ENCODE peak calls at places on chromosome 21, in five cellular contexts. J is IMR-90, B is fibroblast of mammary gland, Y is ovary, T is mucosa of gallbladder. S is an unnamed sample.

GRCh38 chr21:41777934-41778815 is 11.3 kb upstream of the RIPK4 start:
- DNase-seq in B (peak; percentile 21), J (peak; percentile 69), Y (peak; percentile 88), T (peak; percentile 91), S (peak; percentile 55)

GRCh38 chr21:32426592-32427051 is 14.1 kb downstream of the EVA1C start:
- DNase-seq in T (no peak), B (no peak), Y (no peak), J (peak; percentile 43), S (peak; percentile 42)

GRCh38 chr21:16588433-16588860 is 858.7 kb downstream of the USP25 start:
- DNase-seq in Y (peak; percentile 74), T (peak; percentile 64), J (peak; percentile 84), B (peak; percentile 90), S (peak; percentile 45)

GRCh38 chr21:38289697-38290096 is 32.9 kb downstream of the KCNJ15 start:
- DNase-seq in B (peak; percentile 100), J (peak; percentile 98), T (no peak), Y (no peak), S (peak; percentile 99)

GRCh38 chr21:32732544-32732943 is 4.7 kb upstream of the SYNJ1 start:
- DNase-seq in T (no peak), J (no peak), Y (no peak), B (no peak), S (no peak)

GRCh38 chr21:18204931-18205330 is 39.7 kb upstream of the CHODL start:
- DNase-seq in B (no peak), Y (no peak), T (no peak), J (no peak), S (no peak)

GRCh38 chr21:42736646-42737350 is 83.4 kb downstream of the PDE9A start:
- DNase-seq in B (no peak), T (no peak), J (no peak), Y (no peak), S (no peak)

GRCh38 chr21:41926068-41926806 is 27.6 kb downstream of the C2CD2 start:
- DNase-seq in Y (no peak), J (peak; percentile 66), T (peak; percentile 32), B (peak; percentile 55), S (no peak)

GRCh38 chr21:17388226-17388625 is 124.6 kb upstream of the CXADR start:
- DNase-seq in T (no peak), Y (no peak), J (no peak), B (no peak), S (no peak)

GRCh38 chr21:29342394-29342957 is 43.8 kb downstream of the BACH1 start:
- DNase-seq in T (peak; percentile 16), J (peak; percentile 99), Y (no peak), B (peak; percentile 100), S (peak; percentile 88)

GRCh38 chr21:14376854-14377253 is 6.1 kb downstream of the HSPA13 start:
- DNase-seq in B (no peak), Y (no peak), J (no peak), T (no peak), S (no peak)

GRCh38 chr21:36501589-36501892 is 21.6 kb upstream of the CLDN14 start:
- DNase-seq in Y (no peak), J (no peak), T (no peak), B (no peak), S (no peak)

GRCh38 chr21:29656504-29657227 is 283.1 kb downstream of the GRIK1 start:
- DNase-seq in J (peak; percentile 85), T (no peak), Y (no peak), B (peak; percentile 85), S (peak; percentile 8)

GRCh38 chr21:38170283-38170682 is 86.5 kb upstream of the KCNJ15 start:
- DNase-seq in J (peak; percentile 12), B (peak; percentile 73), Y (no peak), T (peak; percentile 27), S (no peak)

GRCh38 chr21:42199488-42200463 is 19.2 kb upstream of the ABCG1 start:
- DNase-seq in Y (no peak), B (peak; percentile 78), T (no peak), J (peak; percentile 77), S (peak; percentile 39)

GRCh38 chr21:45869121-45870007 is 112.2 kb upstream of the COL6A1 start:
- DNase-seq in T (no peak), J (peak; percentile 79), B (peak; percentile 72), Y (no peak), S (peak; percentile 46)

GRCh38 chr21:29002442-29003144 is 9.9 kb upstream of the LTN1 start:
- DNase-seq in J (peak; percentile 97), T (peak; percentile 95), B (peak; percentile 97), Y (peak; percentile 95), S (peak; percentile 89)

GRCh38 chr21:26849428-26850115 is 4.4 kb upstream of the ADAMTS1 start:
- DNase-seq in Y (no peak), J (peak; percentile 80), T (no peak), B (peak; percentile 80), S (no peak)

GRCh38 chr21:44547656-44548331 is 3.5 kb downstream of the KRTAP10-2 start:
- DNase-seq in B (no peak), Y (no peak), J (no peak), T (no peak), S (no peak)

GRCh38 chr21:42724226-42724920 is 71.0 kb downstream of the PDE9A start:
- DNase-seq in B (peak; percentile 93), J (peak; percentile 92), T (peak; percentile 44), Y (no peak), S (peak; percentile 73)

GRCh38 chr21:46080171-46081021 is 17.5 kb upstream of the COL6A2 start:
- DNase-seq in T (peak; percentile 25), J (no peak), B (no peak), Y (peak; percentile 38), S (no peak)

GRCh38 chr21:15638856-15639549 is 90.8 kb upstream of the USP25 start:
- DNase-seq in T (no peak), J (no peak), B (no peak), Y (no peak), S (no peak)

GRCh38 chr21:40575983-40576382 is 271.0 kb downstream of the DSCAM start:
- DNase-seq in B (no peak), Y (no peak), T (no peak), J (no peak), S (no peak)

GRCh38 chr21:45511007-45511406 is 31.2 kb downstream of the SLC19A1 start:
- DNase-seq in T (no peak), B (no peak), J (no peak), Y (peak; percentile 16), S (no peak)

GRCh38 chr21:35323947-35324346 is 274.8 kb upstream of the RUNX1 start:
- DNase-seq in T (peak; percentile 87), J (no peak), Y (peak; percentile 63), B (peak; percentile 51), S (no peak)

GRCh38 chr21:44448651-44449131 is 6.6 kb upstream of the LRRC3 start:
- DNase-seq in T (no peak), B (no peak), J (no peak), Y (no peak), S (no peak)

GRCh38 chr21:17612023-17612564 is 607 bp downstream of the BTG3 start:
- DNase-seq in T (peak; percentile 34), J (peak; percentile 59), Y (peak; percentile 66), B (peak; percentile 45), S (no peak)

S was measured in AG09309.